ENCODE peak calls at places on chromosome 14, in five cellular contexts. S, F, H, U and X are unnamed samples.
A peak's percentile ranks its signal among the peaks of the same experiment; 100 is the strongest.

GRCh38 chr14:52112336-52113018 is 43.6 kb upstream of the NID2 start:
- DNase-seq in F (no peak), U (no peak), H (no peak), S (no peak), X (no peak)

GRCh38 chr14:103854822-103855733 is 7.7 kb upstream of the PPP1R13B start:
- DNase-seq in H (peak; percentile 70), S (no peak), U (no peak), F (no peak), X (peak; percentile 89)

GRCh38 chr14:90140298-90140955 is 78.6 kb downstream of the KCNK13 start:
- DNase-seq in U (no peak), F (no peak), S (no peak), H (no peak), X (no peak)

GRCh38 chr14:35342160-35343010 is 50.2 kb downstream of the PSMA6 start:
- DNase-seq in S (peak; percentile 84), F (no peak), H (no peak), U (peak; percentile 96), X (no peak)

GRCh38 chr14:101457936-101458535 is 103.3 kb upstream of the DIO3 start:
- DNase-seq in H (no peak), S (no peak), F (no peak), U (peak; percentile 53), X (peak; percentile 79)

GRCh38 chr14:70780396-70781075 is 28.8 kb downstream of the MAP3K9 start:
- DNase-seq in S (no peak), H (no peak), F (no peak), U (peak; percentile 73), X (no peak)

GRCh38 chr14:24993631-24994030 is 56.3 kb downstream of the STXBP6 start:
- DNase-seq in F (no peak), U (no peak), H (no peak), S (no peak), X (no peak)

GRCh38 chr14:51666070-51666469 is 14.4 kb downstream of the FRMD6 start:
- DNase-seq in U (no peak), H (no peak), F (no peak), S (no peak), X (no peak)

GRCh38 chr14:26128931-26129674 is 468.7 kb downstream of the NOVA1 start:
- DNase-seq in H (no peak), F (no peak), S (no peak), U (no peak), X (no peak)

GRCh38 chr14:104514156-104514848 is 65.3 kb upstream of the C14orf180 start:
- DNase-seq in F (no peak), S (peak; percentile 7), H (no peak), U (no peak), X (peak; percentile 17)

GRCh38 chr14:59461891-59462290 is 3.3 kb downstream of the GPR135 start:
- DNase-seq in H (no peak), F (no peak), S (no peak), U (no peak), X (no peak)

GRCh38 chr14:59283380-59283779 is 94.9 kb downstream of the DAAM1 start:
- DNase-seq in H (no peak), F (no peak), U (no peak), S (no peak), X (no peak)

GRCh38 chr14:29930283-29930682 is 2.6 kb upstream of the PRKD1 start:
- DNase-seq in H (no peak), S (no peak), U (no peak), F (peak; percentile 14), X (no peak)

GRCh38 chr14:57865066-57865449 is 834 bp downstream of the SLC35F4 start:
- DNase-seq in S (no peak), U (no peak), F (no peak), H (no peak), X (no peak)

GRCh38 chr14:61923348-61923747 is 161.1 kb downstream of the SNAPC1 start:
- DNase-seq in U (no peak), S (no peak), H (no peak), F (no peak), X (no peak)

GRCh38 chr14:21313512-21313911 is 33.6 kb downstream of the RPGRIP1 start:
- DNase-seq in S (no peak), H (no peak), U (no peak), F (no peak), X (no peak)

GRCh38 chr14:89746654-89747053 is 207.9 kb downstream of the EFCAB11 start:
- DNase-seq in H (no peak), S (no peak), U (no peak), F (no peak), X (no peak)

GRCh38 chr14:53391156-53391555 is 238.0 kb upstream of the DDHD1 start:
- DNase-seq in U (no peak), S (peak; percentile 40), F (no peak), H (no peak), X (no peak)

GRCh38 chr14:102055181-102055901 is 31.5 kb downstream of the HSP90AA1 start:
- DNase-seq in F (peak; percentile 51), S (no peak), U (no peak), H (peak; percentile 43), X (peak; percentile 83)

DNA sequence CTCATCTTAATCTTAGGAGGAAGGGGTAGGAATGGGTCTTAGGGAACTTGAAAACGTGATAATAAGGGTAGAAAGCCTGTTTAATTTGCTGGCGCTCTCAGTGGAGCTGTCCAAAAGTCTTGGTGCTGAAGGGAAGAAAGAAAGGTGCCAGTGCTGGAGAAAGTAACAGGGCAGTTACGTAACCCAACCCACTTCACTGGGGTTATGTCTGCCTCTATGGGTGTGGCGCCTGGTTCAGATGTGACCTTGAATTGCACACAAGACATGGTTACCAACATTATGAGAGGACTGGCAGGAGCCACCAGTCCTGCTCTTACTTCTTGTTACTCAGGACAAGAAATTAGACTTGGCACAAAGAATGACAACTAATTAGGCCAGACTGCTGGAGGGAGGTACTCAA is 18.6 kb upstream of the GPATCH2L start:
- DNase-seq in H (peak; percentile 50), U (no peak), S (peak; percentile 25), F (no peak), X (peak; percentile 83)
- H3K27me3 ChIP-seq in H (peaks cover 72% of the 10 kb centered on the region), U (no peaks in the 10 kb centered on the region), S (peaks cover 41% of the 10 kb centered on the region), F (peaks cover 16% of the 10 kb centered on the region), X (peaks cover 28% of the 10 kb centered on the region)

GRCh38 chr14:88002421-88002820 is 2.5 kb upstream of the GPR65 start:
- DNase-seq in F (no peak), U (no peak), S (no peak), H (no peak), X (no peak)

GRCh38 chr14:88007608-88008007 is 2.7 kb downstream of the GPR65 start:
- DNase-seq in U (no peak), S (no peak), F (no peak), H (no peak), X (no peak)

GRCh38 chr14:88004637-88005036 is 298 bp upstream of the GPR65 start:
- DNase-seq in H (no peak), S (no peak), U (no peak), F (no peak), X (no peak)

GRCh38 chr14:88005978-88006851 is 1.3 kb downstream of the GPR65 start:
- DNase-seq in U (no peak), H (no peak), F (no peak), S (no peak), X (no peak)

DNA sequence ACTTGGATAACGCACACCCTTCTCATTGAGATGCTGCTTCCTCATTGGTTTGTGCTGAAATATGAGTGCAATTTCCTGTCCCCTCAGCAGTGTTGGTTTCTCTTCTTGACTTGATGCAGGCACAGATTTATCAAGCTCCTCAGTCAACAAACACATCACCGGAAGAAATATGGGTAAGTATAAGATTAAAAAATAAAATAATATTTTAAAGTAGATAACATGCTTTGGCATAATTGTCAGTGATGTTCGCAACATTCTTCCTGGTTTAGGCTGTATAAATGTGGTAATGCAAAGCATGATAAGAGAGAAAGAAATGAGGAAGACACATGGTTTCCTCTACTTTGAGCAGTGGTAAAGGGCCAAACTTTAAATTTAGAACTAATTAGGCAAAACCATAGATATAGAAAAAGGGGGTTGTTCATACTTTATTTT is at the start of gene GPR65:
- DNase-seq in F (no peak), U (no peak), H (no peak), S (no peak), X (no peak)
- H3K4me3 ChIP-seq in F (no peak within 1 kb of the TSS), U (no peak within 1 kb of the TSS), H (no peak within 1 kb of the TSS), S (peak within 1 kb of the TSS; percentile 44), X (no peak within 1 kb of the TSS)

DNA sequence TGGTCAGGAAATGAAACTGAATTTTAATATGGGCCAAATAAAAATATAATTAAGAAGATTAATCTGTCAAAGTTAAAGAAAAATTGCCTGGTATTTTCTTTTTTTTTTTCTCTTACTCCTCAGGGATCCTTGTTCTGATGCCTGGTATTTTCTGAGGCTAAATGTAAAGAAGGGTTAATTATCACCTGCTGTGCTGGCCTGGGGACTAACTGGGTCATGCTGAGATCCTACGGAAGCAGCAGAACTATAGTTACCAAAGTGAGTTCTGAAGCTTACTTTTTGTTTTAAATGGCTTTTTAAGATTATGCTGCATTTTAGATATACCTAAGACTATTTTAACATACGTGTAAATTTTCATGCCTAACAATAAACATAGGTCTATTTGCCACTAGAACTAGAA is 23.3 kb downstream of the ZC2HC1C start:
- DNase-seq in U (no peak), H (no peak), F (no peak), S (no peak), X (peak; percentile 52)
- H3K36me3 ChIP-seq in U (peaks cover 100% of the 10 kb centered on the region), H (no peaks in the 10 kb centered on the region), F (peaks cover 11% of the 10 kb centered on the region), S (no peaks in the 10 kb centered on the region), X (peaks cover 14% of the 10 kb centered on the region)

DNA sequence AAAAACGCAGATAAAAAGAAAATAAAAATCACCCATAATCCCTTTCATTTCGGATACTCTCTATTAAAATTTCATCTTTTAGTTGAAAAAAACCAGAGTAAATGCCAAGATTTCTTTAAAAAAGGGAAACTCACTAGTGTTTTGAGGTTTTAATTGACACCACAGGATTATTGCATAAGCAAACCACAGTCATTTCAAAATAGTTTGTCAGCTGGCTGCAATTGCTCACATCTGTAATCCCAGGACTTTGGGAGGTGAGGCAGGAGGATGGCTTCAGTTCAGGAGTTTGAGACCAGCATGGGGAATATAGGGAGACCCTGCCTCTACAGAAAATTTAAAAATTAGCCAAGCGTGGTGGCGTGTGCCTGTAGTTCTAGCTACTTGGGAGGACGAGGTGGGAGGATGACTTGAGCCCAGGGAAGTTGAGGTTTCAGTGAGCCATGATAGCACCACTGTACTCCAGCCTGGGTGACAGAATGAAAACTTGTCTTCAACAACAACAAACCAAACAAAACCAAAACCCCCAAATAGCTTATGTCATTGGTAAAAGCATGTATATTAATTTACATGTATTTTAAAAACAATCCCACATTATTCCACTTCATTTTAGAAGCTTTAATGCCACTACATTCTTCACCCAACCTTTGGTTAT is 48.8 kb downstream of the SYNE2 start:
- DNase-seq in S (no peak), U (no peak), F (peak; percentile 32), H (no peak), X (no peak)
- H3K27me3 ChIP-seq in S (no peaks in the 10 kb centered on the region), U (no peaks in the 10 kb centered on the region), F (no peaks in the 10 kb centered on the region), H (no peaks in the 10 kb centered on the region), X (no peaks in the 10 kb centered on the region)

DNA sequence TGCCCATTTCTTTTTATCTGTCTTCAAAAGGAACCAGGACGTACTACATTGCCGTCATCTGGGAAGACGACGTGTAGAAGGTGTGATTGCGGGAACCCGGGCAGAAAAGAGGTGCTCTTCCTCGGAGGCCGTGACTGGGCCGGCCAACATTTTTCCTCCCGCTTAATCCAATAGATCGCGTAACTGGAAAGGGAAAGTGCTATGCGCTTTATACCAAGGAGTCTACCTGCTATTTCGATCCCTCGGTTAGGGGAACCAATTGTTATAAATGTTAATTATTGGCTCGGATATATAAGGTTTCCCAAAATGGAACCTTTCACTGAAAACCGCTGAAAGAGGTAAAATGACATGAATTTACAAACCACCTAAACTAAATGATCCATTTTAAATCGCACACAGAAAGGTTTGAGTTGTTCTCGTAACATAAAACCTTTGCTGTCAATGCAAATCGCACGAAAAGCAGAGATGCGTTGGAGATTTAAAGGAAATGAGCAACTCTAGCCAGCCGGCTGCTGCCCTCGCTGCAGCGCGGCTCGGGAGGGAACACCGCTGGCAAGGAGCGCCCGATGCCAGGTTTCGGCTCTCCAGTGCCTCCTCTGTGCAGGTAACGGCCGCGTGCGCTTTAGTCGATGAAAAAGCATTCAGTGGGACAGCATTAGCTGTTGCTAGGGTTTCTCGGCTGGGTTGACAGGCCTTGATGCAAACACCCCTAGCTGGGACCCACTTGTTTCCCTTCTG is 2.8 kb upstream of the SIX1 start:
- DNase-seq in H (peak; percentile 23), F (no peak), U (no peak), S (no peak), X (peak; percentile 71)
- H3K4me3 ChIP-seq in H (no peak overlapping the region), F (no peak overlapping the region), U (no peak overlapping the region), S (no peak overlapping the region), X (no peak overlapping the region)